ENCODE peak calls at places on chromosomes 13 and 19, in five cellular contexts. N is activated T-cell treated with anti-CD3 and anti-CD28 coated beads for 24 hours, Q is ureter, M is omental fat pad, A is NCI-H460. X is an unnamed sample.

GRCh38 chr19:18099623-18099995 is 2.0 kb downstream of the MAST3 start:
- DNase-seq in Q (no peak), A (no peak), M (no peak), N (no peak), X (no peak)

GRCh38 chr19:3338541-3339181 is 27.7 kb upstream of the NFIC start:
- DNase-seq in Q (no peak), N (peak), A (no peak), M (no peak), X (peak)

GRCh38 chr13:94195715-94196114 is 283.8 kb downstream of the DCT start:
- DNase-seq in N (no peak), A (no peak), M (no peak), Q (no peak), X (no peak)

GRCh38 chr19:1223018-1223855 is 14.6 kb downstream of the CBARP start:
- DNase-seq in A (no peak), M (no peak), Q (no peak), N (no peak), X (no peak)

GRCh38 chr13:35356572-35356971 is 119.9 kb downstream of the MAB21L1 start:
- DNase-seq in A (no peak), Q (no peak), M (no peak), N (no peak), X (no peak)

GRCh38 chr13:35648109-35648508 is 171.6 kb upstream of the MAB21L1 start:
- DNase-seq in Q (no peak), N (no peak), M (no peak), A (no peak), X (no peak)

GRCh38 chr19:29206453-29206852 is 6.5 kb downstream of the UQCRFS1 start:
- DNase-seq in N (no peak), A (no peak), Q (no peak), M (no peak), X (no peak)

GRCh38 chr13:75621147-75621546 is 15.0 kb upstream of the LMO7 start:
- DNase-seq in M (no peak), Q (no peak), N (no peak), A (no peak), X (no peak)

GRCh38 chr13:99165753-99166587 is 34.7 kb upstream of the UBAC2 start:
- DNase-seq in M (no peak), Q (no peak), A (no peak), N (no peak), X (no peak)

GRCh38 chr13:113942591-113943103 is 31.2 kb downstream of the C13orf46 start:
- DNase-seq in N (no peak), M (no peak), A (no peak), Q (no peak), X (no peak)

GRCh38 chr19:5253403-5254110 is 87.1 kb downstream of the PTPRS start:
- DNase-seq in M (no peak), N (no peak), A (no peak), Q (no peak), X (no peak)